ENCODE peak calls at places on chromosome 7, in nine cellular contexts. B is endothelial cell of umbilical vein, G is fibroblast of lung, S is transverse colon, W is Calu3, U is lung, L is GM13977, D is prostate gland, X is IMR-90. Q is an unnamed sample.

GRCh38 chr7:75064291-75064690 is 9.3 kb downstream of the RCC1L start:
- DNase-seq in G (no peak), B (no peak), L (no peak), W (no peak), S (no peak), X (no peak), U (no peak), D (no peak), Q (no peak)

GRCh38 chr7:18693401-18693800 is 197.9 kb downstream of the HDAC9 start:
- DNase-seq in S (no peak), U (no peak), L (no peak), W (peak), G (peak), X (peak), B (peak), D (no peak), Q (no peak)

GRCh38 chr7:47482013-47482761 is 99.7 kb downstream of the TNS3 start:
- DNase-seq in S (no peak), G (peak), W (peak), U (peak), X (peak), D (no peak), L (no peak), B (peak), Q (peak)

GRCh38 chr7:92621026-92621540 is 30.9 kb upstream of the FAM133B start:
- DNase-seq in S (peak), G (peak), B (peak), U (peak), X (peak), W (peak), D (peak), L (peak), Q (peak)

GRCh38 chr7:142871260-142872105 is 14.1 kb downstream of the TRPV6 start:
- DNase-seq in B (no peak), X (no peak), G (no peak), W (no peak), U (no peak), L (no peak), D (no peak), S (no peak), Q (no peak)

GRCh38 chr7:84393776-84394175 is 199.2 kb upstream of the SEMA3A start:
- DNase-seq in W (no peak), L (no peak), G (peak), U (no peak), B (no peak), X (peak), S (no peak), D (no peak), Q (no peak)

GRCh38 chr7:136069840-136070529 is 92.8 kb upstream of the MTPN start:
- DNase-seq in G (no peak), X (no peak), D (no peak), U (no peak), W (no peak), B (no peak), L (no peak), S (no peak), Q (no peak)

GRCh38 chr7:114823290-114823689 is 98.6 kb upstream of the MDFIC start:
- DNase-seq in B (no peak), L (no peak), G (peak), W (no peak), X (peak), U (no peak), D (no peak), S (no peak), Q (no peak)

GRCh38 chr7:142807855-142808460 is 37.2 kb downstream of the PRSS2 start:
- DNase-seq in L (no peak), U (no peak), S (no peak), B (peak), D (no peak), G (peak), X (peak), W (no peak), Q (no peak)

GRCh38 chr7:139482662-139483466 is 609 bp downstream of the KLRG2 start:
- DNase-seq in B (no peak), G (peak), L (no peak), W (peak), D (no peak), S (no peak), U (no peak), X (no peak), Q (no peak)

GRCh38 chr7:116182023-116182422 is 28.3 kb upstream of the TES start:
- DNase-seq in B (no peak), S (no peak), G (no peak), X (no peak), W (no peak), D (no peak), U (no peak), L (no peak), Q (no peak)

GRCh38 chr7:30674420-30674819 is 7.8 kb downstream of the CRHR2 start:
- DNase-seq in L (no peak), W (no peak), X (no peak), U (no peak), D (no peak), G (no peak), S (no peak), B (no peak), Q (no peak)

GRCh38 chr7:102459221-102459844 is 5.3 kb downstream of the ALKBH4 start:
- DNase-seq in G (no peak), U (no peak), X (no peak), L (peak), D (no peak), B (no peak), W (no peak), S (no peak), Q (no peak)

GRCh38 chr7:81433196-81433595 is 336.7 kb downstream of the HGF start:
- DNase-seq in U (no peak), W (no peak), D (no peak), X (no peak), S (no peak), G (no peak), L (no peak), B (no peak), Q (no peak)

GRCh38 chr7:108660465-108660864 is 90.8 kb downstream of the DNAJB9 start:
- DNase-seq in W (peak), B (peak), L (no peak), G (no peak), D (no peak), X (peak), U (no peak), S (no peak), Q (no peak)
- TF ChIP-seq CTCF in W (no peak), B (peak), L (peak), G (peak), D (no peak), X (peak), U (no peak), S (no peak), Q (no peak)

DNA sequence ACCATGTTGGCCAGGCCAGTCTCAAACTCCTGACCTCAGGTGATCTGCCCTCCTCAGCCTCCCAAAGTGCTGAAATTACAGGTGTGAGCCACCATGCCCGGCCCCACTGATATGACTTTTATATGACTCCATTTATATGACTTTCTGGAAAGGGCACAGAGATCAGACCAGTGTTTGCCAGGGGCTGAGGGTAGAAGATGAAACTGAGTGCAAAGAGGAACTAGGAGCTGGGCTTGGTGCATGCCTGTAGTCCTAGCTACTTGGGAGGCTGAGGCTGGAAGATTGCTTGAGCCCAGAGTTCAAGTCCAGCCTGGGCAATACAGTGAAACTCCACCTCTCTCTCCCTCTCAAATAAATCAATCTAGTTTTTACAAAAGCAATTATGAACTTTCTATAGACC is 7.5 kb downstream of the BRAF start:
- DNase-seq in U (no peak), S (no peak), B (no peak), X (no peak), D (no peak), W (no peak), L (no peak), G (no peak), Q (no peak)
- TF ChIP-seq CTCF in U (no peak), S (no peak), B (no peak), X (no peak), D (no peak), W (no peak), L (no peak), G (no peak), Q (no peak)

GRCh38 chr7:73307436-73307835 is 1.2 kb downstream of the NSUN5 start:
- DNase-seq in D (no peak), G (no peak), B (no peak), X (no peak), S (no peak), W (no peak), L (no peak), U (no peak), Q (no peak)

GRCh38 chr7:73312831-73313520 is 4.3 kb upstream of the NSUN5 start:
- DNase-seq in X (no peak), D (no peak), W (no peak), G (no peak), L (no peak), U (no peak), B (no peak), S (no peak), Q (no peak)

GRCh38 chr7:73308074-73308664 is 457 bp downstream of the NSUN5 start:
- DNase-seq in W (peak), B (peak), L (peak), X (no peak), D (no peak), S (no peak), U (no peak), G (peak), Q (peak)

GRCh38 chr7:73304071-73304470 is 4.6 kb downstream of the NSUN5 start:
- DNase-seq in W (no peak), U (no peak), L (no peak), D (no peak), X (no peak), G (no peak), B (no peak), S (no peak), Q (no peak)

DNA sequence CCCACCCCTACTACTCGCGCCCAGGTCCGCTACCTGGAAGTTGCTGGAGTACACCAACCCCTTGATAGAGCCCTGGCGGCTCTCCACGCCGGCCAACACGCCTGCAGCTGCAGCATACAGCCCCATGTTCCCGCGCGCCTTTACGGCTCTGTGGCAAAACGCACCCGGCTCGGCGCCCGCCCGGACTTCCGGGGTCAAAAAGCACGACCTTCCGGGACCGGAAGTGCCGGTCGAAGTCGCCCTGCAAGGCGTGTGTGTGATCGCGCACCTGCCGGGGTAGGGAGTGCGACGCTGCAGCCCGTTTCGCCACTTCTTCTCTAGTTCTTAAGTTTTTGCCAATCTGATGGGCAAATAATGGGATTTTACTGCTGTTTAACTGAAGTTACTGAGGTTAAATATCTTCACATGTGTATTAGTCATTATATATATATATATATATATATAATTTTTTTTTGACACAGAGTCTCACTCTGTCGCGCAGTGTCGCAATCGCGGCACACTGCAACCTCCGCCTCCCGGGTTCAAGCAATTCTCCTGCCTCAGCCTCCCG is at the start of gene NSUN5:
- DNase-seq in B (peak), G (peak), U (peak), L (peak), X (peak), S (peak), D (peak), W (peak), Q (peak)
- TF ChIP-seq CTCF in B (no peak), G (no peak), U (no peak), L (no peak), X (no peak), S (no peak), D (no peak), W (no peak), Q (no peak)

DNA sequence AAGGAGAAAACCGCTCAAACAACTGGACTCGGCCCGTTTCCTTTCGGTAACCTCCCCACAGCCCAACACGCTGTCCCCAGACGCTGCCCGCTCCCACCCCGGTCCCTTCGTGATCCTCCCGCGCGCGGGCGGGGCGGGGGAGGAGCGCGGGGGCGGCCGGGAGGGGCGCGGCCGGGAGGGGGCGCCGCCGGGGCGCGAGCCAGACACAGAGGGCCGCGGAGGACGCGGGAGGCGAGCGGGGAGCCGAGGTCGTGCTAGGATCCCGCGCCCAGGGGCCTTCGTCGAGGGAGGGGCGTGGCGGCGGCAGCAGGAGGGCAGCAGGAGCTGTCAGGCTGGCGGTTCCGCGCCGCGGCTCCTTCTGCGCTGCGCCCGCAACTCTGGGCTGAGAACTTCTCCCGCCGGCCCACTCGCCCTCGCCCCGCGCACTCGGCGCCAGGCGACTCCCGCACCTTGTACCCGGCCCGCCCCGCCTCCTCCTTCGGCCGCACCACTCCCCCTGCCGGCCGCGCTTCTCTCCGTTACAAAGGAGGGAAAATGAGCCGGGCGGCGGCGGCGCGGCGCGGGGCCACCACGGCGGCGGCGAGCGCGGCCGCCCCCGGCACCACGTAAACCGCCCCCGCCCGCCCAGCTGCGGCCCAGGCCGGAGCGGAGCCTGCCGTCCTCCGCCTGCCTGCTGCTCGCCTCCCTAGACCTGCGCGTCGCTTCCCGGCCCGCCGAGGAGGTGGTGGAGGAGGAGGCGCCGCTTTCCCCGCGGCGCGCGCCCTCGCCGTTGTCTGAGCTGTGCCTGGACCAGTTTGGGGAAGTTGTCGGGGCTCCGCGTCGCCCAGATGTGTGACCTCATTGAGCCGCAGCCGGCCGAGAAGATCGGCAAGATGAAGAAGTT is at the start of gene CDK14:
- DNase-seq in S (peak), D (peak), B (peak), X (peak), W (peak), U (peak), L (peak), G (peak), Q (peak)
- TF ChIP-seq CTCF in S (peak), D (peak), B (peak), X (peak), W (peak), U (no peak), L (peak), G (peak), Q (peak)

GRCh38 chr7:104192434-104192833 is 15.4 kb downstream of the ORC5 start:
- DNase-seq in U (no peak), D (no peak), G (no peak), B (no peak), W (no peak), L (no peak), S (no peak), X (no peak), Q (no peak)
- TF ChIP-seq CTCF in U (no peak), D (no peak), G (no peak), B (no peak), W (no peak), L (no peak), S (no peak), X (no peak), Q (no peak)

DNA sequence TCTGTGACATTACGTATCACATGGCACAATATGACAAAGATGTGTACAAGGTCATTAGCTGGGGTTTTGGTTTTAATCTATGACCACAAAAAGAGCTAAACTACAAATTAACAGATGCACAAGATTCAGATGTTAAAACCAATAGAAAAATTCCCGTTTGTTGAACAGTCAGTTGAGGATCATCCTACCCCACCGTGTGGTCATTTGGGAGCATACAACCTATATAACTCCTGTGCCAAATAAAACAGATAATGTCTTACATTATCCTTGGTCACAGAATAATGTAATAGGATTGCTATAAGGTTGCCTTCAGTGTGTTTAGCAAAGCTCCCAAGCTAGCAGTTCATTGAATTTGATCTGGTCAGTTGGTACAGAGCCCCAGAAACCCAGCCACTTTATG is 28.2 kb downstream of the ASNS start:
- DNase-seq in W (no peak), B (no peak), U (no peak), X (peak), L (no peak), D (no peak), G (no peak), S (no peak), Q (no peak)
- TF ChIP-seq CTCF in W (no peak), B (no peak), U (no peak), X (no peak), L (no peak), D (no peak), G (no peak), S (no peak), Q (no peak)

GRCh38 chr7:130037703-130038102 is 13.5 kb downstream of the ZC3HC1 start:
- DNase-seq in G (no peak), X (peak), L (no peak), U (no peak), B (no peak), D (no peak), W (no peak), S (no peak), Q (no peak)
- TF ChIP-seq CTCF in G (peak), X (peak), L (peak), U (no peak), B (peak), D (no peak), W (no peak), S (no peak), Q (no peak)

GRCh38 chr7:43953071-43953470 is 26.8 kb downstream of the UBE2D4 start:
- DNase-seq in L (no peak), D (no peak), B (no peak), X (no peak), W (no peak), U (no peak), G (no peak), S (no peak), Q (no peak)

GRCh38 chr7:43952028-43952427 is 25.8 kb downstream of the UBE2D4 start:
- DNase-seq in X (no peak), D (no peak), G (no peak), S (no peak), W (no peak), U (no peak), L (no peak), B (no peak), Q (no peak)

GRCh38 chr7:43956022-43956421 is 29.8 kb downstream of the UBE2D4 start:
- DNase-seq in D (no peak), X (no peak), L (no peak), S (no peak), G (no peak), U (no peak), B (peak), W (no peak), Q (no peak)

DNA sequence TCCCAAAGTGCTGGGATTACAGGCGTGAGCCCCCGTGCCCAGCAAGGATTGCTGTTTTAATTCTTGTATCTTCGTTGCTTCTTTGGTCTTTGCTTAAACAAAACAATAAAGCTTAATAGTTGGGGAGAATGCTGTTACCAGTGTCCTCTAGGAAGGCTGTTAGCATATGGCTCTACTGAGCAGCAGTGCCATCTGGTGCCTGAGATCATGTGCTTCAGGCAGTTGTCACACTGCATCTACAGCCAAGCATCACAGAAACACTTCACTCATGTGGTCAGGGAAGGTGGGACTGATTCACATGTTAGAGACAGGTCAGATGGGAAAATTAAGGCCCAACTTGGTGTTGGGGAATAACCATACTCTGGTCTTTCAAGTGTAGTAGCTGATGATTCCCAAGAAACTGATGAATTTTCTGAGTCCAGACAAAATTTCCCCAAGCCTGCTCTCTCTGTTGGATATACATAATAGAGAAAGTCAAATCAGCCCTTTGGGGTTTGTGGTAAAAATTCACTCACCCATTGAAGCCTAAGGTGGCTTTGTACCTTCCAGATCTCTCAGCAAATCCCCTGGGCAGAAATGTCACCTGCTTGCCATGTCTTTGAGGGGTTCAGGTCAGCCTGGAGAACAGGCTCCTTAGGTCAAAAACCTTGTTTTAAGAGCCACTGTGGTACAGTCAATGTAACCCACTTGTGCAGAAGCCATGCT is 28.4 kb downstream of the UBE2D4 start:
- DNase-seq in U (no peak), S (peak), G (peak), B (peak), X (peak), D (no peak), L (peak), W (peak), Q (peak)
- TF ChIP-seq CTCF in U (no peak), S (peak), G (peak), B (peak), X (peak), D (no peak), L (peak), W (peak), Q (peak)